ENCODE peak calls at places on chromosomes 6 and 20, in six cellular contexts. W is body of pancreas, C is A673, M is spleen, G is endodermal cell, E is A549. I is an unnamed sample.

GRCh38 chr6:3208096-3208774 is 19.2 kb downstream of the TUBB2B start:
- DNase-seq in W (no peak), C (no peak), M (no peak), G (peak; percentile 67), E (no peak), I (peak; percentile 92)

GRCh38 chr6:170074435-170074834 is 216.4 kb downstream of the DLL1 start:
- DNase-seq in W (no peak), C (no peak), M (peak; percentile 66), G (peak; percentile 24), E (no peak), I (no peak)

GRCh38 chr6:122788663-122789062 is 395 bp upstream of the SMPDL3A start:
- DNase-seq in W (no peak), C (no peak), M (no peak), G (no peak), E (no peak), I (no peak)

GRCh38 chr20:45857836-45858250 is 429 bp downstream of the ZSWIM3 start:
- DNase-seq in W (no peak), C (peak; percentile 29), M (no peak), G (peak; percentile 88), E (no peak), I (no peak)

GRCh38 chr20:22616551-22616950 is 32.2 kb upstream of the FOXA2 start:
- DNase-seq in W (no peak), C (no peak), M (no peak), G (no peak), E (no peak), I (no peak)

GRCh38 chr6:3022765-3023662 is 23.3 kb downstream of the NQO2 start:
- DNase-seq in W (no peak), C (peak; percentile 57), M (peak; percentile 87), G (no peak), E (no peak), I (no peak)

GRCh38 chr6:37170273-37171140 is 555 bp downstream of the PIM1 start:
- DNase-seq in W (peak; percentile 69), C (peak; percentile 63), M (no peak), G (peak; percentile 81), E (peak; percentile 42), I (peak; percentile 73)

GRCh38 chr6:127347188-127347587 is 3.8 kb upstream of the ECHDC1 start:
- DNase-seq in W (no peak), C (no peak), M (no peak), G (no peak), E (no peak), I (peak; percentile 68)

GRCh38 chr6:159089909-159090308 is 45.1 kb upstream of the TAGAP start:
- DNase-seq in W (no peak), C (no peak), M (no peak), G (peak; percentile 8), E (no peak), I (no peak)

GRCh38 chr20:25541676-25542075 is 43.7 kb downstream of the NINL start:
- DNase-seq in W (no peak), C (no peak), M (no peak), G (no peak), E (no peak), I (no peak)

GRCh38 chr6:137874204-137875001 is 7.3 kb downstream of the TNFAIP3 start:
- DNase-seq in W (no peak), C (no peak), M (no peak), G (no peak), E (no peak), I (peak; percentile 42)

GRCh38 chr20:15867899-15868298 is 705.3 kb downstream of the KIF16B start:
- DNase-seq in W (no peak), C (no peak), M (no peak), G (peak; percentile 51), E (no peak), I (no peak)

GRCh38 chr20:7856756-7857155 is 83.5 kb downstream of the HAO1 start:
- DNase-seq in W (no peak), C (peak; percentile 67), M (no peak), G (no peak), E (no peak), I (peak; percentile 63)

GRCh38 chr6:56690519-56691200 is 48.0 kb upstream of the DST start:
- DNase-seq in W (no peak), C (peak; percentile 74), M (no peak), G (no peak), E (no peak), I (peak; percentile 83)

GRCh38 chr6:168658059-168658458 is 217.1 kb downstream of the SMOC2 start:
- DNase-seq in W (no peak), C (no peak), M (no peak), G (peak; percentile 57), E (no peak), I (no peak)

GRCh38 chr20:48718914-48719578 is 108.8 kb downstream of the PREX1 start:
- DNase-seq in W (no peak), C (no peak), M (peak; percentile 88), G (no peak), E (no peak), I (no peak)

GRCh38 chr6:24147453-24148153 is 21.6 kb downstream of the NRSN1 start:
- DNase-seq in W (no peak), C (no peak), M (no peak), G (no peak), E (no peak), I (no peak)

GRCh38 chr20:57401565-57401918 is 10.3 kb downstream of the RBM38 start:
- DNase-seq in W (no peak), C (no peak), M (no peak), G (no peak), E (no peak), I (no peak)
- H3K4me1 ChIP-seq in W (peaks cover 6% of the 10 kb centered on the region), C (no peaks in the 10 kb centered on the region), M (peaks cover 91% of the 10 kb centered on the region), G (no peaks in the 10 kb centered on the region), E (no peaks in the 10 kb centered on the region), I (peaks cover 57% of the 10 kb centered on the region)

GRCh38 chr6:106730672-106731071 is 101.3 kb downstream of the QRSL1 start:
- DNase-seq in W (peak; percentile 61), C (no peak), M (no peak), G (no peak), E (no peak), I (no peak)
- H3K4me3 ChIP-seq in W (no peak overlapping the region), C (no peak overlapping the region), M (no peak overlapping the region), G (no peak overlapping the region), E (no peak overlapping the region), I (no peak overlapping the region)

GRCh38 chr6:154345811-154346210 is 10.8 kb downstream of the IPCEF1 start:
- DNase-seq in W (no peak), C (no peak), M (no peak), G (no peak), E (no peak), I (no peak)

GRCh38 chr6:154341876-154342275 is 14.7 kb downstream of the IPCEF1 start:
- DNase-seq in W (no peak), C (no peak), M (no peak), G (no peak), E (no peak), I (no peak)

GRCh38 chr6:154347981-154348380 is 8.6 kb downstream of the IPCEF1 start:
- DNase-seq in W (no peak), C (no peak), M (no peak), G (no peak), E (no peak), I (no peak)

GRCh38 chr6:154341326-154341725 is 15.3 kb downstream of the IPCEF1 start:
- DNase-seq in W (no peak), C (no peak), M (no peak), G (no peak), E (no peak), I (no peak)

DNA sequence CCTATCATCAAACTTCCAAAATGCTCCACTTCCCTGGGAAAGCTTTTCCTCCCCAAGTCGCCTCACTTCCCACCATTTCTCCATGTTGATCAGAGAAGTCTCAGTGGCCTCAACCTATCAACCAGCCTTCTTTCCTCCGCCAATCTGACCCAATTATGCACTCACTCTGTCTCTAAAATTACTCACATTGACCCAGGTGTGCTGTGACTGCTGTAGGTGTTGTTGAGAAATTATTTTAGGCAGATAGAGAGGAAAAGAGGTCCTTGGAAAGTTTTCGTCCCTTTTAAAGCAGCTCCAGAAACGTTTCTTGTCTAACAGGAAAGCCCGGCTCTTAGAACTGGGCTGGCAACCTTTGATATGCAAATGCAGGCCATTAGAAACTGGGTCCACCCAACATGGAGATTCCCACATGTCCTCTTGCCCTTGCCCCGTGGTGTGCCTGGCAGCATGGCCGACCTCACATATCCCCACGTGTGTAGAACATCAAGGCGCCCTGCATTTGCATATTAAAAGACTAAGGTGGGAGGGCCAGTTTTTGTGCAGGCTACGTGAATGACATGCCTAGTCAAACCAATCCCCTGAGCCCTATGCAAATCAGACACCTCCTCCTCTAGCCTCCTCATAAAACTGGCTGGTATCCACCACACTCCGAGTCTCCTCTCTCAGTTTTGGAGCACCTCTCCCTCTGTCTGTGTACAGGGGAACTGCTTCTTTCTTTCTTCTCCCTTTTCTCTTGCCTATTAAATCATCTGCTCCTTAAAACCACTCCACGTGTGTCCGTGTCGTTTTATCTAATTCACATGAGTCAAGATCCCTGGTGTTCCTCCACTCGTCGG is 12.9 kb downstream of the IPCEF1 start:
- DNase-seq in W (peak; percentile 82), C (peak; percentile 94), M (no peak), G (peak; percentile 90), E (no peak), I (peak; percentile 40)
- TF ChIP-seq CTCF in W (peak; percentile 80), C (peak; percentile 60), M (peak; percentile 22), G (peak; percentile 74), E (no peak), I (peak; percentile 53)

DNA sequence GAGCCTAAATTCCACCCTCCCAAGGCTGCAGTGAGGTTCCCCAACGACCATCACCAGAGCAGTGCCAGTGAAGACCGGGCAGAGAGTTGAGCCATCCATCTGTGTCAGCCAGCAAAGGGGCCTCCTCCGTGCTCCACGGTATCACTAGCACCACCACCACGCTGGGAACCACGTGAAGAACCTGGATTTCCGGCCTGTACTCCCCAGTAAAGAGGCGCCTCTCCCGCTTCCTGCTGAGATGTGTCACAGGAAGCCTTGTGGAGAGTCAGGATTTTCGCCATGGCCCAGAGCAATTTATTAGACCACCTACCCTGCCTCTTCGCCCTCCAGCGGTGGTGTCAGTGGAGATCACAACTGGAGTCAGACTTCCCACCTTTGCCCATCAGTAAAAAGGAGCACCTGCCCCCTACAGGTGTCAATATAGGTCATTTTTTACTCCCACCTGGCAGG is 28.8 kb downstream of the CPXM1 start:
- DNase-seq in W (no peak), C (no peak), M (no peak), G (peak; percentile 69), E (no peak), I (no peak)
- H3K4me1 ChIP-seq in W (peaks cover 21% of the 10 kb centered on the region), C (no peaks in the 10 kb centered on the region), M (peaks cover 4% of the 10 kb centered on the region), G (no peaks in the 10 kb centered on the region), E (no peaks in the 10 kb centered on the region), I (no peaks in the 10 kb centered on the region)

DNA sequence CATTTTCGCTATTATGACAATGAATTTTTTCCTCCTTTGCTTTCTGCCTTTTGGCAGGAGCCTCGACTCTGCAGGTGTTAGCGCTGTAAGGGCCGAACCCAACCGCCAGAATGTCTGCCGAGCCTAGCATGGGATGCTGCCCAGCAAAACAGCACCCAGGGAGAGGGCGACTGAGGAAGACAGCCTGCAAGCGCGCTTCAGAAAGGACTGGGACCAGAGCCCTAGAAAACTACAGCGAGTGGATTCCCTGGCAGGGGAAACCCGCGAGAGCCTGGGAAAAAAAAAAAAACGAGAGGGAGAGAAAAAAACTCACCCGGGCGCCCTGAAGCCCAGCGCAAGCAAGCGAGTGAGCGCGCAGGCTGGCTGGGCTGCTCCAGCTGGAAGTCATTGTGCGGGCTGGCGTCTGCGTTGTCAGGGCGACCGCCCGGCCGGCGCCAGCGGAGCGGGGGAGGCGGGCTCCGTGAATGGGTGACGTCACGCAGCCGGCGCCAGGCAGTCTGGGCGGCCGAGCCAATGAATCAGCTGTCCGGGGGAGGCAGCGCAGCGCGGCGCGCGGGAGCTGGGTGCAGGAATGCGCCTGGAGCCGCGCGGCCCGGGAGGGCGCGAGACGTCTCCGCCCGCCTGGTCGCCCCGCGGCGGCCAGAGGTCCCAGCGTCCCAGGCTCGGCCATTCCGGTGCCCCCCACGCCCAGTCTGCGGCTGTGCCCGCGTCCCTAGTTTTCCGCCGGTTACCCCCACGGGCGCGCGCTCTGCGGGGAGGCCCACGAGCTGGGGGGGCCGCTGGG is 32.6 kb upstream of the ID4 start:
- DNase-seq in W (peak; percentile 97), C (peak; percentile 97), M (peak; percentile 89), G (peak; percentile 98), E (peak; percentile 44), I (peak; percentile 98)
- H3K4me3 ChIP-seq in W (peak overlapping the region; percentile 1), C (peak overlapping the region; percentile 61), M (peak overlapping the region; percentile 21), G (peak overlapping the region; percentile 91), E (peak overlapping the region; percentile 47), I (peak overlapping the region; percentile 60)